ENCODE peak calls at places on chromosomes 3 and 15, in four cellular contexts. One of them, this sample, is unnamed.

GRCh38 chr3:54180926-54181325 is 58.6 kb downstream of the CACNA2D3 start:
- DNase-seq in hepatocyte: no peak
- DNase-seq in neural progenitor cell: no peak
- DNase-seq in HCT116: no peak
- DNase-seq in this sample: no peak

GRCh38 chr3:4656059-4656458 is 162.9 kb downstream of the ITPR1 start:
- DNase-seq in neural progenitor cell: peak; percentile 87
- DNase-seq in hepatocyte: peak; percentile 83
- DNase-seq in HCT116: peak; percentile 56
- DNase-seq in this sample: peak; percentile 83

GRCh38 chr3:156483426-156483825 is 71.5 kb downstream of the SSR3 start:
- DNase-seq in hepatocyte: peak; percentile 39
- DNase-seq in neural progenitor cell: no peak
- DNase-seq in HCT116: peak; percentile 19
- DNase-seq in this sample: peak; percentile 92

GRCh38 chr3:142929109-142929508 is 34.4 kb downstream of the PAQR9 start:
- DNase-seq in hepatocyte: no peak
- DNase-seq in neural progenitor cell: peak; percentile 38
- DNase-seq in HCT116: peak; percentile 62
- DNase-seq in this sample: peak; percentile 70

GRCh38 chr15:87919064-87919463 is 337.5 kb downstream of the NTRK3 start:
- DNase-seq in neural progenitor cell: no peak
- DNase-seq in hepatocyte: no peak
- DNase-seq in HCT116: no peak
- DNase-seq in this sample: no peak

GRCh38 chr15:33243393-33243792 is 48.9 kb upstream of the FMN1 start:
- DNase-seq in neural progenitor cell: no peak
- DNase-seq in hepatocyte: no peak
- DNase-seq in HCT116: no peak
- DNase-seq in this sample: peak; percentile 67

GRCh38 chr3:77142636-77143035 is 102.7 kb downstream of the ROBO2 start:
- DNase-seq in hepatocyte: no peak
- DNase-seq in neural progenitor cell: no peak
- DNase-seq in HCT116: no peak
- DNase-seq in this sample: no peak

GRCh38 chr3:121504598-121504997 is 41.2 kb downstream of the POLQ start:
- DNase-seq in hepatocyte: peak; percentile 4
- DNase-seq in neural progenitor cell: no peak
- DNase-seq in HCT116: no peak
- DNase-seq in this sample: no peak

GRCh38 chr3:70065666-70066253 is 66.2 kb downstream of the SAMMSON start:
- DNase-seq in hepatocyte: peak; percentile 40
- DNase-seq in HCT116: no peak
- DNase-seq in neural progenitor cell: peak; percentile 40
- DNase-seq in this sample: peak; percentile 10

GRCh38 chr3:38655708-38656300 is 6.3 kb upstream of the SCN5A start:
- DNase-seq in hepatocyte: peak; percentile 62
- DNase-seq in neural progenitor cell: peak; percentile 85
- DNase-seq in HCT116: peak; percentile 50
- DNase-seq in this sample: peak; percentile 72

GRCh38 chr3:9879830-9880549 is at the start of gene CIDEC:
- DNase-seq in HCT116: no peak
- DNase-seq in hepatocyte: no peak
- DNase-seq in neural progenitor cell: no peak
- DNase-seq in this sample: no peak

GRCh38 chr3:146528954-146529353 is 15.5 kb downstream of the PLSCR1 start:
- DNase-seq in HCT116: no peak
- DNase-seq in neural progenitor cell: no peak
- DNase-seq in hepatocyte: no peak
- DNase-seq in this sample: peak; percentile 85

GRCh38 chr3:132984181-132984580 is 54.0 kb upstream of the TMEM108 start:
- DNase-seq in neural progenitor cell: no peak
- DNase-seq in HCT116: no peak
- DNase-seq in hepatocyte: no peak
- DNase-seq in this sample: no peak

GRCh38 chr15:79743032-79743431 is 153.8 kb downstream of the MTHFS start:
- DNase-seq in neural progenitor cell: no peak
- DNase-seq in hepatocyte: no peak
- DNase-seq in HCT116: no peak
- DNase-seq in this sample: no peak

GRCh38 chr3:83971693-83972092 is 987.1 kb upstream of the CADM2 start:
- DNase-seq in hepatocyte: no peak
- DNase-seq in HCT116: no peak
- DNase-seq in neural progenitor cell: no peak
- DNase-seq in this sample: no peak

GRCh38 chr15:68415501-68416157 is 16.3 kb downstream of the ITGA11 start:
- DNase-seq in neural progenitor cell: no peak
- DNase-seq in HCT116: no peak
- DNase-seq in hepatocyte: no peak
- DNase-seq in this sample: no peak

GRCh38 chr15:33029247-33029646 is 165.3 kb downstream of the FMN1 start:
- DNase-seq in HCT116: no peak
- DNase-seq in neural progenitor cell: no peak
- DNase-seq in hepatocyte: no peak
- DNase-seq in this sample: no peak

GRCh38 chr15:52143862-52144261 is 31.3 kb upstream of the BCL2L10 start:
- DNase-seq in neural progenitor cell: no peak
- DNase-seq in HCT116: no peak
- DNase-seq in hepatocyte: peak; percentile 48
- DNase-seq in this sample: peak; percentile 77

GRCh38 chr3:13042127-13042931 is 30.9 kb downstream of the IQSEC1 start:
- DNase-seq in hepatocyte: no peak
- DNase-seq in HCT116: no peak
- DNase-seq in neural progenitor cell: peak; percentile 54
- DNase-seq in this sample: no peak

GRCh38 chr15:77518458-77518857 is 97.8 kb downstream of the HMG20A start:
- DNase-seq in HCT116: no peak
- DNase-seq in neural progenitor cell: no peak
- DNase-seq in hepatocyte: no peak
- DNase-seq in this sample: no peak

GRCh38 chr3:195461518-195462307 is 18.9 kb upstream of the ACAP2 start:
- DNase-seq in neural progenitor cell: no peak
- DNase-seq in hepatocyte: no peak
- DNase-seq in HCT116: no peak
- DNase-seq in this sample: no peak

GRCh38 chr3:194483850-194484249 is 3.0 kb downstream of the ATP13A3 start:
- DNase-seq in neural progenitor cell: no peak
- DNase-seq in hepatocyte: no peak
- DNase-seq in HCT116: no peak
- DNase-seq in this sample: no peak

GRCh38 chr15:90497912-90498311 is 31.8 kb upstream of the CRTC3 start:
- DNase-seq in neural progenitor cell: no peak
- DNase-seq in HCT116: no peak
- DNase-seq in hepatocyte: peak; percentile 64
- DNase-seq in this sample: peak; percentile 94

GRCh38 chr3:109275702-109276293 is 40.5 kb downstream of the DPPA2 start:
- DNase-seq in hepatocyte: peak; percentile 69
- DNase-seq in neural progenitor cell: peak; percentile 86
- DNase-seq in HCT116: peak; percentile 44
- DNase-seq in this sample: peak; percentile 63

GRCh38 chr15:56598991-56599390 is 134.1 kb upstream of the MNS1 start:
- DNase-seq in neural progenitor cell: no peak
- DNase-seq in HCT116: no peak
- DNase-seq in hepatocyte: no peak
- DNase-seq in this sample: peak; percentile 73

GRCh38 chr15:39304201-39304841 is 276.6 kb upstream of the THBS1 start:
- DNase-seq in HCT116: no peak
- DNase-seq in hepatocyte: peak; percentile 38
- DNase-seq in neural progenitor cell: no peak
- DNase-seq in this sample: no peak

GRCh38 chr15:83904107-83904720 is 250.3 kb downstream of the ADAMTSL3 start:
- DNase-seq in HCT116: no peak
- DNase-seq in hepatocyte: peak; percentile 16
- DNase-seq in neural progenitor cell: no peak
- DNase-seq in this sample: no peak

GRCh38 chr3:22315925-22316324 is 564.9 kb upstream of the ZNF385D start:
- DNase-seq in hepatocyte: no peak
- DNase-seq in neural progenitor cell: no peak
- DNase-seq in HCT116: no peak
- DNase-seq in this sample: no peak

GRCh38 chr15:39312984-39313383 is 267.9 kb upstream of the THBS1 start:
- DNase-seq in neural progenitor cell: peak; percentile 35
- DNase-seq in HCT116: peak; percentile 2
- DNase-seq in hepatocyte: peak; percentile 48
- DNase-seq in this sample: peak; percentile 49

DNA sequence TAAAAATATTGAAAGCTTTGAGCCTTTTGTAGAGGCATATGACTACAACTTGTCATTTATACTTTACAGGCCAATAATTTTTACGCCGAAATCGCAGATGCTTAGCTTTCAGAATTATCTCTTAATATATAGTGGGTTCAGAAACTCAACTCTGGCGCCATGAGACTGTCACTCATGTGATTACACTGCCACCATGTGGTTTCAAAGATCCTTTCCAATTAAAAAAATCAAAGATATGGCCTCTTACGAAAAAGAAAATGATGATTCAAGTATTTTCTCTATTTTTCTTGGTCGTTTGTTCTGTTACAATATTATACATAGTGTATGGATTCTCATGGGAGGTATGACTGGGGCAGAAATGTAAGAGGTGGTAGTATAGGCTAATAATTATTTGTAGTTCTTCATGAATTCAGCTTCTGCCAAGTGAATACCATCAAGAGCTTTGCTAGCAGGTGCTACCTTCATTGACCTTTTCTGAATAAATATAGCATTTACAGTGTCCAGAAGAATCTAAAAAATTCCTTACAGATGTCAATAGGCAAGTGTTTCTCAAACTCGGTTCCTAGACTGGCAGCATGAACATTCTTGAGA is 751.7 kb upstream of the GOLIM4 start:
- DNase-seq in HCT116: no peak
- DNase-seq in hepatocyte: peak; percentile 51
- DNase-seq in neural progenitor cell: peak; percentile 57
- DNase-seq in this sample: peak; percentile 66
- TF ChIP-seq EZH2phosphoT487 in HCT116: no peak
- TF ChIP-seq EZH2phosphoT487 in hepatocyte: no peak
- TF ChIP-seq EZH2phosphoT487 in neural progenitor cell: no peak
- TF ChIP-seq EZH2phosphoT487 in this sample: no peak

GRCh38 chr15:69762373-69763148 is 309.9 kb downstream of the RPLP1 start:
- DNase-seq in HCT116: peak; percentile 26
- DNase-seq in neural progenitor cell: peak; percentile 60
- DNase-seq in hepatocyte: peak; percentile 28
- DNase-seq in this sample: peak; percentile 27

GRCh38 chr15:69758810-69759410 is 306.3 kb downstream of the RPLP1 start:
- DNase-seq in hepatocyte: no peak
- DNase-seq in neural progenitor cell: no peak
- DNase-seq in HCT116: no peak
- DNase-seq in this sample: peak; percentile 16

GRCh38 chr15:69760890-69761568 is 308.4 kb downstream of the RPLP1 start:
- DNase-seq in HCT116: peak; percentile 86
- DNase-seq in hepatocyte: peak; percentile 84
- DNase-seq in neural progenitor cell: no peak
- DNase-seq in this sample: peak; percentile 86

GRCh38 chr15:69758291-69758771 is 305.7 kb downstream of the RPLP1 start:
- DNase-seq in hepatocyte: peak; percentile 40
- DNase-seq in HCT116: no peak
- DNase-seq in neural progenitor cell: no peak
- DNase-seq in this sample: peak; percentile 24

DNA sequence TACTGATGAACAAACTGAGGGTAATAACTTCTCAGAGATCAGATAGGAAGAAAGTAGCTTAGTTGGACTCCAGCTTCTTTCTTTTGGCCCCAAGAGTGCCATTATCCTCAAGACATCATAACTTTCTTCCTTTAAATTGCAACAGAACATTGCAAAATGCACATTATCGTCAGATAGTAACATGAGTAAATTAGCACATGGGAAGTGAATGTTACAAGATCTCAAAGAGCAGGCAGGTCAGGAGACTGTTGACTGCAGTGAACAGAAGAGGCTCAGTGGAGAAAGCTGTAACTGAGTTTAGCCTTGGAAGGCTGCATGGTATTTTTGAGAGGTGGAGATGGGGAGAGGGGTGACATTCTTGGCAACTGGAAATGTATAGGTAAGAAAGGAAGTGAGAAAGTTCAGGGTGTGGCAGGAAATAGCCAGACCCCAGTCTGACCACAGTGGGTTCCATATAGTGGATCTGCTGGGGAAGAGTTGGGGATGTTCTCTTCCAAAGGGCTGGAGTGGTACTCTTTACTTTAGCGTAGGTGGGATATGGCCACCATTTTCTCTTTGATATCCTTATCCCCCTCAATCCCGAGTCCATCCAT is 307.7 kb downstream of the RPLP1 start:
- DNase-seq in neural progenitor cell: no peak
- DNase-seq in HCT116: no peak
- DNase-seq in hepatocyte: no peak
- DNase-seq in this sample: no peak
- H3K27ac ChIP-seq in neural progenitor cell: no peak overlapping the region
- H3K27ac ChIP-seq in HCT116: no peak overlapping the region
- H3K27ac ChIP-seq in hepatocyte: peak overlapping the region; percentile 65
- H3K27ac ChIP-seq in this sample: no peak overlapping the region

GRCh38 chr15:96410175-96411055 is 79.9 kb downstream of the NR2F2 start:
- DNase-seq in hepatocyte: no peak
- DNase-seq in HCT116: no peak
- DNase-seq in neural progenitor cell: peak; percentile 65
- DNase-seq in this sample: no peak

GRCh38 chr15:96407482-96407881 is 77.0 kb downstream of the NR2F2 start:
- DNase-seq in neural progenitor cell: no peak
- DNase-seq in HCT116: no peak
- DNase-seq in hepatocyte: no peak
- DNase-seq in this sample: no peak

GRCh38 chr15:96409231-96410138 is 79.0 kb downstream of the NR2F2 start:
- DNase-seq in HCT116: no peak
- DNase-seq in neural progenitor cell: peak; percentile 64
- DNase-seq in hepatocyte: peak; percentile 37
- DNase-seq in this sample: no peak

GRCh38 chr15:96406701-96407100 is 76.2 kb downstream of the NR2F2 start:
- DNase-seq in HCT116: no peak
- DNase-seq in hepatocyte: no peak
- DNase-seq in neural progenitor cell: peak; percentile 61
- DNase-seq in this sample: no peak

GRCh38 chr15:96408591-96409183 is 78.2 kb downstream of the NR2F2 start:
- DNase-seq in neural progenitor cell: no peak
- DNase-seq in HCT116: no peak
- DNase-seq in hepatocyte: no peak
- DNase-seq in this sample: no peak
- TF ChIP-seq EZH2 in neural progenitor cell: no peak
- TF ChIP-seq EZH2 in HCT116: no peak
- TF ChIP-seq EZH2 in hepatocyte: no peak
- TF ChIP-seq EZH2 in this sample: no peak

DNA sequence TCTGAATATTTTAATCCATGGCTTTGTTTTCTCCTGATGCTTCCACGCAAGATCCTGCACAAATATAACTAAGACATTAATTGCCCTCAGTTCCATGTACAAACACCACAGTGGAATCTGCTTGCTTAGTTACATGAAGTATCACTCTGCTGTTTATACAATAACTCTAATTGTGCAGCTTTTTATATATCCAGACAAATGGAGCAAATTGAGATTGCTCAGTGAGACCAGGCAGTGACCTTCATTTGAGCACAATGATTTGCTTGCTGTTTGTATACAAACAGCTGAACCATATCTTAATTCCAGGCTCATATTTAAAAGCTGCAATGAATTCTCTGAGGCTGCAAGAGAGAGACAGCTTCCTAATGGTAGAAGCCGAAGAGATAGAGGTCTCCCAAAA is 243.7 kb downstream of the CADPS start:
- DNase-seq in HCT116: no peak
- DNase-seq in neural progenitor cell: no peak
- DNase-seq in hepatocyte: no peak
- DNase-seq in this sample: no peak
- TF ChIP-seq EZH2phosphoT487 in HCT116: no peak
- TF ChIP-seq EZH2phosphoT487 in neural progenitor cell: no peak
- TF ChIP-seq EZH2phosphoT487 in hepatocyte: no peak
- TF ChIP-seq EZH2phosphoT487 in this sample: no peak

GRCh38 chr15:100083572-100083971 is 258.2 kb downstream of the ADAMTS17 start:
- DNase-seq in HCT116: no peak
- DNase-seq in hepatocyte: no peak
- DNase-seq in neural progenitor cell: no peak
- DNase-seq in this sample: no peak
- H3K27ac ChIP-seq in HCT116: no peak overlapping the region
- H3K27ac ChIP-seq in hepatocyte: no peak overlapping the region
- H3K27ac ChIP-seq in neural progenitor cell: no peak overlapping the region
- H3K27ac ChIP-seq in this sample: no peak overlapping the region

This sample was measured in PC-3.